ENCODE peak calls at places on chromosomes 12 and 14, in five cellular contexts. U, H, D, E and Y are unnamed samples.

GRCh38 chr14:22978873-22979671 is 3.3 kb downstream of the AJUBA start:
- DNase-seq in U (no peak), H (no peak), D (no peak), E (no peak), Y (no peak)

GRCh38 chr12:107514887-107515445 is 170.6 kb upstream of the PWP1 start:
- DNase-seq in U (no peak), H (no peak), D (no peak), E (no peak), Y (no peak)

GRCh38 chr12:56160160-56160763 is 2.1 kb downstream of the MYL6 start:
- DNase-seq in U (no peak), H (peak; percentile 62), D (no peak), E (no peak), Y (no peak)

GRCh38 chr12:103779410-103780092 is 61.5 kb downstream of the NT5DC3 start:
- DNase-seq in U (no peak), H (no peak), D (no peak), E (no peak), Y (no peak)

GRCh38 chr12:114221976-114222630 is 183.8 kb downstream of the TBX5 start:
- DNase-seq in U (no peak), H (no peak), D (no peak), E (no peak), Y (no peak)

GRCh38 chr12:72236071-72236705 is 36.0 kb upstream of the TRHDE start:
- DNase-seq in U (no peak), H (no peak), D (no peak), E (no peak), Y (no peak)

GRCh38 chr12:99029502-99030271 is 384.6 kb downstream of the APAF1 start:
- DNase-seq in U (no peak), H (no peak), D (no peak), E (no peak), Y (peak; percentile 82)

GRCh38 chr12:49791700-49792099 is 36.5 kb downstream of the NCKAP5L start:
- DNase-seq in U (no peak), H (no peak), D (no peak), E (no peak), Y (no peak)

GRCh38 chr12:15875863-15876262 is 6.3 kb upstream of the STRAP start:
- DNase-seq in U (no peak), H (no peak), D (no peak), E (no peak), Y (no peak)

GRCh38 chr12:121376754-121377697 is 22.9 kb upstream of the RNF34 start:
- DNase-seq in U (no peak), H (no peak), D (no peak), E (no peak), Y (no peak)

GRCh38 chr12:42332301-42332894 is 6.4 kb downstream of the PPHLN1 start:
- DNase-seq in U (no peak), H (no peak), D (peak; percentile 30), E (peak; percentile 52), Y (peak; percentile 72)